ENCODE peak calls at places on chromosomes 3 and 15, in six cellular contexts. R is neuronal stem cell, H is IMR-90, Y is H1, T is H9, X is mesenchymal stem cell. L is an unnamed sample.

GRCh38 chr15:68333775-68334470 is 56.4 kb downstream of the FEM1B start:
- DNase-seq in Y (no peak), X (peak; percentile 79), R (no peak), T (no peak), H (peak; percentile 44), L (peak; percentile 50)

GRCh38 chr3:32500880-32501784 is 1.5 kb downstream of the CMTM6 start:
- DNase-seq in X (peak; percentile 34), T (no peak), Y (no peak), H (no peak), R (no peak), L (peak; percentile 36)

GRCh38 chr3:62376906-62377865 is 3.8 kb upstream of the FEZF2 start:
- DNase-seq in R (no peak), T (peak; percentile 54), Y (no peak), H (no peak), X (no peak), L (peak; percentile 60)

GRCh38 chr3:9111349-9112265 is 137.8 kb downstream of the SRGAP3 start:
- DNase-seq in R (no peak), T (peak; percentile 75), H (peak; percentile 0), Y (no peak), X (no peak), L (peak; percentile 48)

GRCh38 chr3:66431494-66431893 is 69.3 kb downstream of the LRIG1 start:
- DNase-seq in X (peak; percentile 52), R (no peak), T (no peak), Y (no peak), H (peak; percentile 95), L (no peak)

GRCh38 chr3:111260878-111261277 is 189.3 kb downstream of the NECTIN3 start:
- DNase-seq in X (no peak), T (no peak), R (no peak), Y (no peak), H (peak; percentile 34), L (no peak)

GRCh38 chr3:149579838-149580542 is 77.8 kb downstream of the WWTR1 start:
- DNase-seq in H (peak; percentile 82), Y (no peak), X (peak; percentile 57), T (no peak), R (no peak), L (no peak)

GRCh38 chr15:75348034-75348562 is 1.3 kb downstream of the NEIL1 start:
- DNase-seq in T (no peak), Y (no peak), X (peak; percentile 8), H (no peak), R (no peak), L (no peak)

GRCh38 chr3:5016218-5017161 is 37.3 kb downstream of the BHLHE40 start:
- DNase-seq in X (peak; percentile 66), R (no peak), H (peak; percentile 80), Y (no peak), T (no peak), L (peak; percentile 96)

GRCh38 chr3:29822051-29822450 is 541.2 kb downstream of the RBMS3 start:
- DNase-seq in Y (no peak), X (peak; percentile 66), H (peak; percentile 86), T (no peak), R (no peak), L (no peak)

GRCh38 chr3:23198801-23199200 is 4.3 kb upstream of the UBE2E2 start:
- DNase-seq in Y (no peak), T (no peak), X (no peak), R (no peak), H (peak; percentile 46), L (no peak)

GRCh38 chr15:25734680-25735355 is 128.3 kb downstream of the ATP10A start:
- DNase-seq in Y (no peak), H (no peak), R (no peak), T (no peak), X (no peak), L (no peak)

GRCh38 chr3:14920536-14920935 is 26.8 kb upstream of the NR2C2 start:
- DNase-seq in T (no peak), R (no peak), X (no peak), Y (no peak), H (no peak), L (no peak)

GRCh38 chr3:138036572-138036971 is 26.6 kb downstream of the CLDN18 start:
- DNase-seq in T (no peak), X (no peak), Y (no peak), R (no peak), H (no peak), L (no peak)
- H3K23ac ChIP-seq in T (no peak overlapping the region), X (no peak overlapping the region), Y (no peak overlapping the region), R (no peak overlapping the region), H (no peak overlapping the region), L (no peak overlapping the region)

GRCh38 chr3:153856932-153857331 is 264.3 kb upstream of the ARHGEF26 start:
- DNase-seq in R (no peak), T (no peak), H (no peak), X (no peak), Y (no peak), L (peak; percentile 18)
- H2BK15ac ChIP-seq in R (no peak overlapping the region), T (no peak overlapping the region), H (no peak overlapping the region), X (no peak overlapping the region), Y (no peak overlapping the region), L (no peak overlapping the region)

DNA sequence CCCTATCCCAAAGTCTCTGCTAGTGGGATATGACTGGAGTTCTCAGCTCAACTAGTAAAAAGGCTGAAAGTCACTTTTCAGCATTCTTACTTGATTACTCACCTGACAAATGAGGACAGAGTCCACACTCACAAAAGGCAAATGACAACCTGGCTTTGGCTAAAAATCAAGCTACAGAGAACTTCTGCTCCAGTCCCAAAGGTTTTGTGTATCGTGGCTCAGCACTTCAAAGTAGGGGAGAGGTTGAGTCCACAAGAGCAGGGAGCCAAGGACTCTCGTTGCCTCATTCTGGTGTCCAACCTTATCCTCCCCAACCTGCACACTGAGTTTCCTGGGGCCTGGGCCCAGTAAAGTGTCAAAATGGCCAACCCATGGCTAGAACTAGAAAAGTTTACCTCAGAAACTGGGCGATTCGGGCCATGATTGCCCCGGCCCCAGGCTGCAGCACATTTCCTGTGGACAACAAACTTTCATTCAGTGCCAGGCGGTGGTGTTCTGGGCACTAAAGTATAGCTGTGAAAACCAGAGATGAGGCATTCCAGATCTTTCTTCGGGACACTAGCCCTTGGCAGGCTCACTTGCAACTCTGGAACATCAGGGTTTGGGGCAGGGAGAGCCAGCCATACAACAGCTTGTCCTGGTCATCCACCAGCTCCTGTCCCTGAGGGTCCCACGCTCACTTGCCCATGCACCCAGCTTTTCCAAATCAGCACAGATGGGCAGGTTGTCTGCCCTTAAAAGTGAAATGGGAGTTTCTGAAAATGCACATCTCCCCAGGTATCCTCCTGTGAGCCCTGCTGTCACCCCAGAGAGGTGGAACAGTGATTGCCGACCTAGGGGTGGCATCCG is 3.1 kb downstream of the ACAA1 start:
- DNase-seq in R (no peak), Y (no peak), T (no peak), X (no peak), H (no peak), L (peak; percentile 60)
- H4K8ac ChIP-seq in R (no peak overlapping the region), Y (no peak overlapping the region), T (no peak overlapping the region), X (no peak overlapping the region), H (no peak overlapping the region), L (no peak overlapping the region)

DNA sequence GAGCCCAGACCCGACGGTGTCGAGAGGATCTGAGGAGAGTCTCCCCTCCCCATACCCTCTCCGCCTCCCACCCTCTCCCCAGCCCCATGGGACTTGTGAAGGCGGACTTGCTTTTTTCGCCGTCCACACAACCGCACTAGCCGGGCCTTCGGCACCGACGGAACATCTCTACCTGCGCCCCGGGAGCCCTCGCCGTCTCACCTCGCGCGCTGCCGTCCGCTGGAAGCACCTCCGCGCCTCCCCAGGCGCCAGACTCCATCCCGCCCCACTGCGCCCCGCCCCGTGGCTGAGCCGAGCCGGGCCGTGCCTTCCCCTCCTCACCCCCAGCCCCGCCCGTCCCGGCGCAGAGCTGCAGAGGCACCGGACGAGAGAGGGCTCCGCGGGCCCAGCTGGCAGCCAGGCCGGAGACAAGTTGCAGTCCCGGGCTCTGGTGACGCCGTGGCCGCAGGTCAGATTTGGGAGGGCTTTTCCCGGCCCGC is at the start of the genes DUOX1 and DUOXA1:
- DNase-seq in T (peak; percentile 73), R (no peak), H (no peak), Y (no peak), X (no peak), L (peak; percentile 48)
- H3K23ac ChIP-seq in T (no peak within 1 kb of the TSS), R (peak within 1 kb of the TSS; percentile 37), H (no peak within 1 kb of the TSS), Y (no peak within 1 kb of the TSS), X (peak within 1 kb of the TSS; percentile 74), L (no peak within 1 kb of the TSS)

GRCh38 chr3:108089544-108089943 is 1.3 kb downstream of the CD47 start:
- DNase-seq in X (peak; percentile 22), T (no peak), Y (no peak), H (no peak), R (no peak), L (peak; percentile 23)

GRCh38 chr3:108090066-108090700 is 648 bp downstream of the CD47 start:
- DNase-seq in T (peak; percentile 38), H (peak; percentile 43), R (peak; percentile 36), Y (no peak), X (peak; percentile 67), L (peak; percentile 57)

GRCh38 chr3:108092556-108092955 is 1.7 kb upstream of the CD47 start:
- DNase-seq in H (no peak), X (no peak), T (no peak), Y (no peak), R (no peak), L (no peak)

GRCh38 chr3:108091498-108092259 is 848 bp upstream of the CD47 start:
- DNase-seq in T (peak; percentile 44), H (no peak), R (no peak), Y (no peak), X (no peak), L (peak; percentile 43)

DNA sequence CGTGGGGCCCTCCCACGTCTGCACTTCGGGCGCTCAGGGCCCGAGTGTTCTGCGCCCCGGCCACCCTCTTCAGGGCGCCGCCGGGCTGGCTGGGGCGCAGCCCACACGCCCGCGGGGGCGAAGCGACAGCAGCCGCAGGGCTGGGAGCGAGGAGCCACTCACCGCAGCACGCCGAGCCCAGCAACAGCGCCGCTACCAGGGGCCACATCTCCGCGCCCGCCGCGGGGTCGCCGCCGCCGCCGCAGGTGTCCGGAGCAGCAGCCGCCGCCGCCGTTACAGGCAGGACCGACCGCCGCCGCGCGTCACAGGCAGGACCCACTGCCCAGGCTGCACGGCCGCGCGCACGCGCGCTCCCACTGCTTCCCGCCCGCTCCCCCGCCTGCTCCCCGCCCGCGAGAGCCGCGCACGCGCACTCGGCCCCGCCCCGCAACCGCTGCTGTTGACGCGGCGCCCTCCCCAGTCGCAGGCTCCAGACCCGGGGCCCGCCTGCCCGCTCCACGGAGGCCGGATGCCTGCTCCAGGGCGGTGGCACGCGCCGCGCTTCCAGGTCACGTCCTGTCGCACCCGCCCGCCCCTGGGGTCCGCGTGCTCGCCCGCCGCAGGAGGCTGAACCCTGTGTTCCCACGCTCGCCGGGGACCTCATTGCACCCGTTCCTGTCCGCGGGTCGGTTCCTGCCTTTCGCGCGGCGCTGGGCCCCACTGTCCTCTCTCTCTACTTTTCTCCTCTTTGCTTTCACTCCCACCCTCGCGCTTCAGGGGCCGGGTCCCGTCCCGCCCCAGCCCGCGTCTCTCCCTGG is at the start of gene CD47:
- DNase-seq in X (peak; percentile 89), R (peak; percentile 86), Y (peak; percentile 53), T (peak; percentile 92), H (peak; percentile 87), L (peak; percentile 89)
- H2BK15ac ChIP-seq in X (peak within 1 kb of the TSS; percentile 86), R (peak within 1 kb of the TSS; percentile 94), Y (no peak within 1 kb of the TSS), T (no peak within 1 kb of the TSS), H (peak within 1 kb of the TSS; percentile 8), L (no peak within 1 kb of the TSS)

L was measured in mesendoderm.